ENCODE peak calls at places on chromosome 5, in seven cellular contexts. Z, A, J, V, Q, L and C are unnamed samples.
A peak's percentile ranks its signal among the peaks of the same experiment; 100 is the strongest.

GRCh38 chr5:178277346-178277745 is 44.7 kb upstream of the PHYKPL start:
- DNase-seq in L (no peak), Z (no peak), Q (no peak), V (no peak), J (no peak), A (no peak), C (no peak)

GRCh38 chr5:54309237-54309636 is 1.1 kb downstream of the ARL15 start:
- DNase-seq in A (no peak), J (no peak), V (no peak), Q (no peak), Z (no peak), L (peak; percentile 23), C (no peak)

GRCh38 chr5:50958852-50959457 is 292.5 kb downstream of the PARP8 start:
- DNase-seq in V (peak; percentile 74), Z (no peak), L (peak; percentile 47), A (peak; percentile 57), Q (peak; percentile 3), J (peak; percentile 32), C (no peak)

GRCh38 chr5:111930905-111931461 is 174.0 kb upstream of the NREP start:
- DNase-seq in Z (no peak), Q (no peak), A (no peak), V (no peak), J (no peak), L (no peak), C (no peak)

GRCh38 chr5:170584446-170584845 is 80.6 kb downstream of the KCNIP1 start:
- DNase-seq in A (no peak), V (no peak), J (no peak), Z (no peak), Q (no peak), L (no peak), C (no peak)

GRCh38 chr5:62152394-62153123 is 153.4 kb upstream of the KIF2A start:
- DNase-seq in A (no peak), Q (no peak), V (no peak), J (no peak), Z (no peak), L (no peak), C (no peak)

GRCh38 chr5:138829341-138829740 is 45.8 kb downstream of the LRRTM2 start:
- DNase-seq in Q (no peak), J (no peak), A (no peak), Z (no peak), V (no peak), L (no peak), C (no peak)

GRCh38 chr5:88885043-88885442 is 2.1 kb upstream of the MEF2C start:
- DNase-seq in A (no peak), J (no peak), Q (no peak), V (no peak), L (no peak), Z (no peak), C (no peak)

GRCh38 chr5:33513786-33514185 is 73.0 kb downstream of the TARS1 start:
- DNase-seq in Z (no peak), J (no peak), Q (no peak), L (no peak), V (no peak), A (no peak), C (no peak)

GRCh38 chr5:154753792-154754191 is 1.4 kb upstream of the LARP1 start:
- DNase-seq in V (peak; percentile 64), A (no peak), J (no peak), Q (peak; percentile 84), L (peak; percentile 93), Z (no peak), C (no peak)

GRCh38 chr5:170269579-170269978 is 28.0 kb downstream of the LCP2 start:
- DNase-seq in Q (no peak), L (no peak), J (no peak), Z (peak; percentile 44), A (no peak), V (no peak), C (no peak)

GRCh38 chr5:150532161-150532560 is 24.2 kb downstream of the NDST1 start:
- DNase-seq in L (no peak), V (no peak), J (no peak), Z (no peak), A (no peak), Q (no peak), C (no peak)

GRCh38 chr5:73391441-73391871 is 57.1 kb downstream of the FOXD1 start:
- DNase-seq in Q (no peak), A (no peak), V (no peak), J (no peak), L (no peak), Z (no peak), C (no peak)

GRCh38 chr5:93296338-93296737 is 284.7 kb downstream of the NR2F1-AS1 start:
- DNase-seq in A (no peak), Q (no peak), L (no peak), Z (no peak), V (no peak), J (no peak), C (no peak)

GRCh38 chr5:96337048-96337781 is 95.8 kb downstream of the PCSK1 start:
- DNase-seq in Q (no peak), Z (no peak), J (no peak), L (no peak), A (no peak), V (no peak), C (no peak)
- H3K4me3 ChIP-seq in Q (no peak overlapping the region), Z (no peak overlapping the region), J (no peak overlapping the region), L (no peak overlapping the region), A (no peak overlapping the region), V (no peak overlapping the region), C (no peak overlapping the region)

GRCh38 chr5:181190711-181191525 is 14.1 kb downstream of the TRIM7 start:
- DNase-seq in J (peak; percentile 69), V (peak; percentile 77), Z (peak; percentile 43), Q (no peak), L (peak; percentile 43), A (peak; percentile 70), C (peak; percentile 45)
- H3K4me3 ChIP-seq in J (peak overlapping the region; percentile 83), V (peak overlapping the region; percentile 96), Z (peak overlapping the region; percentile 100), Q (peak overlapping the region; percentile 93), L (peak overlapping the region; percentile 84), A (peak overlapping the region; percentile 71), C (peak overlapping the region; percentile 97)

DNA sequence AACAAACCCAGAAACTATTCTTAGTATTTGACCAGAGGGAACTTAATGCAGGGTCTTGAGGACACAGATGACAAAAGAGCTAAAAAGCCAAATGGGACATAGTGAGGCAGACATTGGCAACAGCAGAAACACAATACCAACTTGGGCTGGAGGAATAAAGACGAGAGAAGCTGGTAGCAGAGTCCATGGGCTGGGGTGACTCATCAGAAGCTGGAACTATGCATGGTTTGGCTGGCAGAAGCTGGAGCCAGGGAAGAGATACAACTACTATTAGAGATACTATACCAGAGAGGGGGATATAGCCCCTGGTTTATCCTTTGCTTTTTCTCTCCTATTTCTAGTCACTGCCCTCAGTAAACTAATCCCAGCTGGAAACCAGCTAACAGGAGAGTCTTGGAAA is 29.2 kb upstream of the DPYSL3 start:
- DNase-seq in A (no peak), L (peak; percentile 31), Z (no peak), J (no peak), V (peak; percentile 38), Q (no peak), C (no peak)
- H3K4me3 ChIP-seq in A (no peak overlapping the region), L (no peak overlapping the region), Z (no peak overlapping the region), J (no peak overlapping the region), V (no peak overlapping the region), Q (no peak overlapping the region), C (no peak overlapping the region)

GRCh38 chr5:104947061-104947460 is 1384.5 kb upstream of the NUDT12 start:
- DNase-seq in J (no peak), L (no peak), Z (no peak), V (peak; percentile 48), Q (no peak), A (no peak), C (no peak)

GRCh38 chr5:104952876-104953275 is 1390.3 kb upstream of the NUDT12 start:
- DNase-seq in Z (no peak), A (no peak), L (no peak), J (no peak), Q (no peak), V (no peak), C (no peak)

DNA sequence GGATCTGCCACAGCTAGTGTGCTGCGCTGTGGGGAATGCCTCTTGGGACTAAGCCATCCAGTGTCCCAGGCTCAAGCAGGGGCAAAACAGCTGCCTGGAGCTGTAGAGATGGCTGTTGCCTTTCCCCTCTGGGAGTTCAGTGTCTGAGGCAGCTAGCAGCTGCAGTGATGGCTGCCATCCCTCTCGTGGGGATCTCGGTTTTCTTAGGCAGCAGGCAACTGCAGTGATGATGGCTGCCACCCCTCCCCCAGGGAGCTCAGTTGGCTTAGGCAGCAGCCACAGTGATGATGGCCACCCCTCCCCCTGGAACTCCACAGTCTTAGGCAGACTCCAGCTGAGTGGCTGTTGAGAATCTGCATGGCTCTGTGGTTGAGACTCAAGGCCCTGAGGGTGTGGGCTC is 1389.2 kb upstream of the NUDT12 start:
- DNase-seq in L (no peak), J (no peak), Z (no peak), A (peak; percentile 77), V (no peak), Q (no peak), C (no peak)
- H3K4me3 ChIP-seq in L (no peak overlapping the region), J (no peak overlapping the region), Z (no peak overlapping the region), A (no peak overlapping the region), V (no peak overlapping the region), Q (no peak overlapping the region), C (no peak overlapping the region)

DNA sequence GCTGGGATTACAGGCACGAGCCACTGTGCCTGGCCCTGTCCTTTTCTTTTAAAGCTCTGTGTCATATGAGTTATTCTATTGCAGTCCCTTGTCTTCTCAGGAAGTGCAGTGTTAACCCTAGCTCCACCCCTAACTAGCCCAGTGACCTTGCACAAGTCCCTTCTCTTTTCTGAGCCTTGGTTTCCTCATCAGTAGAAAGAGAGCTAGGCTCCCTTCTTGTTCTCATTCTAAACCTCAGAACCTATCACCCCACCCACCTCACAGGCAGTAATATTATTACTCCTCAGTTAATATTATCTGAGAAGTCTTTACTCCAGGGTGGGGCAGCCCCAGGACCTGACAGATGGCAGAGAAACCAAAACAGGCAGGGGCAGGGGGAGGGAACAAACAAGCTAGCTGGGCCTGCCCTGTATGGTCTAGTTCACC is 7.2 kb downstream of the CYFIP2 start:
- DNase-seq in V (no peak), J (no peak), L (no peak), A (no peak), Q (no peak), Z (peak; percentile 19), C (no peak)
- H3K4me3 ChIP-seq in V (no peak overlapping the region), J (no peak overlapping the region), L (no peak overlapping the region), A (no peak overlapping the region), Q (no peak overlapping the region), Z (peak overlapping the region; percentile 23), C (no peak overlapping the region)

GRCh38 chr5:156913719-156914370 is 49.2 kb downstream of the TIMD4 start:
- DNase-seq in Z (peak; percentile 47), J (peak; percentile 41), A (no peak), V (no peak), L (no peak), Q (no peak), C (peak; percentile 0)
- H3K4me3 ChIP-seq in Z (peak overlapping the region; percentile 57), J (no peak overlapping the region), A (no peak overlapping the region), V (no peak overlapping the region), L (no peak overlapping the region), Q (no peak overlapping the region), C (peak overlapping the region; percentile 23)

GRCh38 chr5:83029-83428 is 8.9 kb upstream of the PLEKHG4B start:
- DNase-seq in J (peak; percentile 25), A (no peak), Q (no peak), L (no peak), V (no peak), Z (no peak), C (no peak)
- H3K4me3 ChIP-seq in J (no peak overlapping the region), A (no peak overlapping the region), Q (no peak overlapping the region), L (no peak overlapping the region), V (no peak overlapping the region), Z (no peak overlapping the region), C (no peak overlapping the region)